ENCODE peak calls at places on chromosomes 12 and 14, in four cellular contexts. S, O, M and Q are unnamed samples.

GRCh38 chr14:70906785-70907171 is 481 bp upstream of the PCNX1 start:
- DNase-seq in O (no peak), M (no peak), S (no peak), Q (no peak)

GRCh38 chr12:104750061-104750460 is 208.0 kb downstream of the SLC41A2 start:
- DNase-seq in S (peak; percentile 75), O (no peak), M (no peak), Q (no peak)

GRCh38 chr12:106090586-106091411 is 48.0 kb downstream of the NUAK1 start:
- DNase-seq in S (peak; percentile 86), M (no peak), O (peak; percentile 62), Q (no peak)

GRCh38 chr12:128830505-128830893 is 6.7 kb upstream of the SLC15A4 start:
- DNase-seq in O (no peak), S (no peak), M (no peak), Q (no peak)

GRCh38 chr14:102043251-102044025 is 43.4 kb downstream of the HSP90AA1 start:
- DNase-seq in S (no peak), M (no peak), O (peak; percentile 86), Q (no peak)

GRCh38 chr12:101074940-101075680 is 134.9 kb downstream of the SLC5A8 start:
- DNase-seq in O (no peak), S (peak; percentile 4), M (no peak), Q (no peak)

GRCh38 chr14:99729991-99730875 is 46.1 kb downstream of the CYP46A1 start:
- DNase-seq in S (peak; percentile 19), O (peak; percentile 84), M (peak; percentile 50), Q (peak; percentile 50)

GRCh38 chr14:104582649-104583048 is 3.1 kb downstream of the C14orf180 start:
- DNase-seq in S (no peak), M (no peak), O (peak; percentile 80), Q (no peak)

GRCh38 chr14:101561145-101561896 is at the start of gene DIO3:
- DNase-seq in M (no peak), S (no peak), O (peak; percentile 57), Q (no peak)

GRCh38 chr14:103056322-103057027 is 874 bp downstream of the CDC42BPB start:
- DNase-seq in S (peak; percentile 55), M (no peak), O (peak; percentile 85), Q (no peak)

GRCh38 chr14:31964979-31965734 is 111.9 kb upstream of the ARHGAP5 start:
- DNase-seq in S (no peak), O (no peak), M (no peak), Q (no peak)

GRCh38 chr14:31283568-31284252 is 76.1 kb upstream of the HECTD1 start:
- DNase-seq in S (no peak), M (no peak), O (no peak), Q (no peak)

GRCh38 chr12:13173537-13173936 is 23.0 kb upstream of the EMP1 start:
- DNase-seq in M (no peak), O (peak; percentile 75), S (peak; percentile 97), Q (no peak)

GRCh38 chr12:100169345-100169744 is 26.7 kb upstream of the BLTP3B start:
- DNase-seq in S (no peak), M (no peak), O (no peak), Q (no peak)

GRCh38 chr14:101193126-101193844 is 289.8 kb upstream of the RTL1 start:
- DNase-seq in S (no peak), O (no peak), M (no peak), Q (no peak)

GRCh38 chr12:43348221-43348620 is 203.8 kb downstream of the ADAMTS20 start:
- DNase-seq in S (no peak), M (no peak), O (no peak), Q (no peak)

GRCh38 chr12:65952737-65953209 is 128.5 kb downstream of the HMGA2 start:
- DNase-seq in O (no peak), M (no peak), S (peak; percentile 87), Q (no peak)

GRCh38 chr12:44372259-44372658 is 503.9 kb downstream of the NELL2 start:
- DNase-seq in S (peak; percentile 60), M (no peak), O (no peak), Q (no peak)

DNA sequence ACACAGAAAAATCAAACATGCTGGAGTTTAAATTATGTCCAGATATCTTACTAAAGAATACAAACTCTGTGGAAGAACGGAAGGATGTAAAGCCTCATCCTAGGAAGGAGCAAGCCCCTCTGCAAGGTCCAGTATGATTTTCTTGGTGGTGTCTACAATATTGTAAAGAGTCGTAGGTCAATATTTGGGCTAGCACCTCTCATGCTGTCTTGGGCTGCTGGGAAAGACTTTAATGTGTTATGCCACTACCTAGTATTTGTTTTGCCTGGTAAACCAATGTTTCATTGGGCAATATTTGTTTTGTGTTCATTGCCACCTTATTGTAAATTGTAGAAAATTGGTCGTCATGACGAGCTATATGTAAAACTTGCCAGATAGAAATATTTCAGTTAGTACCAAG is 26.6 kb downstream of the RESF1 start:
- DNase-seq in M (no peak), S (no peak), O (no peak), Q (no peak)
- H3K9me3 ChIP-seq in M (peaks cover 69% of the 10 kb centered on the region), S (no peaks in the 10 kb centered on the region), O (no peaks in the 10 kb centered on the region), Q (peaks cover 36% of the 10 kb centered on the region)

GRCh38 chr12:21026302-21026701 is 104.7 kb upstream of the SLCO1B1 start:
- DNase-seq in O (no peak), M (no peak), S (no peak), Q (no peak)
- H3K9me3 ChIP-seq in O (no peaks in the 10 kb centered on the region), M (no peaks in the 10 kb centered on the region), S (peaks cover 4% of the 10 kb centered on the region), Q (no peaks in the 10 kb centered on the region)

DNA sequence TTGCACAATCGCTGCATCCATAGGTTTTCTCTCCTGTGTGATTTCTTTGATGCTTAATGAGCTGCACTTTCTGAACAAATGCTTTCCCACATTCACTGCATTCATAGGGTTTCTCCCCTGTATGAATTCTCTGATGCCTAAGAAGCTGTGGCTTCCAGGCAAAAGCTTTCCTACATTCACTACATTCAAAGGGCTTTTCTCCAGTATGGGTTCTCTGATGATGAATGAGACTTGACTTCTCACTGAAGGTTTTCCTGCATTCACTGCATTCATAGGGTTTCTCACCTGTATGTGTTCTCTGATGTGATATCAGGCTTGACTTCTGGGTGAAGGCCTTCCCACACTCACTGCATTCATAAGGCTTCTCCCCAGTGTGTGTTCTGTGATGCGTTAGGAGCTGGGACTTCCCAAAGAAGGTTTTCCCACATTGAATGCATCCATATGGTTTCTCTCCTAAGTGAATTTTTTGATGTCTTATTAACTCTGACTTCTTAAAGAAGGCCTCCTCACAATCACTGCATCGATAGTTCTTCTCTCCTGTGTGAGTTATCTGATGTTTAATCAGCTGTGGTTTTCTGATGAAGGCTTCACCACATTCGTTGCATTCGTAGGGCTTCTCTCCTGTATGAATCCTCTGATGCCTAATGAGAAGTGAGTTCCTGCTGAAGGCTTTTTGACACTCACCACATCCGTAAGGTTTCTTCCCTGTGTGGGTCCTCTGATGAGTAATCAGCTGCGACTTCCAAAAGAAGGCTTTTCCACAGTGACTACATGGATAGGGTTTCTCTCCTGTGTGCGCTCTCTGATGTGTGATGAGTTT is 30.3 kb downstream of the ZNF605 start:
- DNase-seq in S (no peak), O (no peak), M (no peak), Q (no peak)
- H3K9me3 ChIP-seq in S (peaks cover 78% of the 10 kb centered on the region), O (peaks cover 99% of the 10 kb centered on the region), M (peaks cover 96% of the 10 kb centered on the region), Q (peaks cover 70% of the 10 kb centered on the region)

GRCh38 chr14:106269029-106269428 is 742.6 kb downstream of the TMEM121 start:
- DNase-seq in O (no peak), S (no peak), M (no peak), Q (no peak)
- H3K9me3 ChIP-seq in O (no peaks in the 10 kb centered on the region), S (peaks cover 32% of the 10 kb centered on the region), M (no peaks in the 10 kb centered on the region), Q (no peaks in the 10 kb centered on the region)